ENCODE peak calls at places on chromosomes 1 and 21, in ten cellular contexts. N, W, B, G, K, Q, J, Z, S and R are unnamed samples.

GRCh38 chr1:202276920-202277319 is 64.8 kb downstream of the UBE2T start:
- DNase-seq in N (no peak), W (no peak), B (no peak), G (no peak), K (no peak), Q (peak; percentile 17), J (no peak), Z (no peak), S (no peak), R (no peak)

GRCh38 chr1:178278135-178278534 is 184.2 kb downstream of the RASAL2 start:
- DNase-seq in N (peak; percentile 29), W (no peak), B (no peak), G (no peak), K (no peak), Q (no peak), J (no peak), Z (no peak), S (peak; percentile 88), R (no peak)

GRCh38 chr1:189658381-189658780 is 819.3 kb downstream of the BRINP3 start:
- DNase-seq in N (no peak), W (no peak), B (no peak), G (no peak), K (no peak), Q (no peak), J (no peak), Z (no peak), S (no peak), R (no peak)

GRCh38 chr1:211424018-211424417 is 67.9 kb downstream of the RD3 start:
- DNase-seq in N (no peak), W (no peak), B (no peak), G (no peak), K (no peak), Q (no peak), J (no peak), Z (no peak), S (no peak), R (no peak)

GRCh38 chr21:18810136-18810535 is 406.6 kb upstream of the TMPRSS15 start:
- DNase-seq in N (no peak), W (no peak), B (no peak), G (no peak), K (no peak), Q (no peak), J (no peak), Z (no peak), S (no peak), R (no peak)

GRCh38 chr1:228721407-228721806 is 13.9 kb upstream of the RHOU start:
- DNase-seq in N (no peak), W (no peak), B (no peak), G (no peak), K (no peak), Q (no peak), J (no peak), Z (no peak), S (no peak), R (no peak)

GRCh38 chr1:194338241-194338948 is 1152.0 kb upstream of the B3GALT2 start:
- DNase-seq in N (peak; percentile 40), W (no peak), B (no peak), G (no peak), K (no peak), Q (no peak), J (no peak), Z (no peak), S (no peak), R (no peak)

GRCh38 chr1:29382851-29383588 is 146.7 kb downstream of the PTPRU start:
- DNase-seq in N (no peak), W (no peak), B (no peak), G (no peak), K (no peak), Q (no peak), J (no peak), Z (no peak), S (no peak), R (no peak)

GRCh38 chr21:34524671-34525601 is 12.9 kb upstream of the KCNE1 start:
- DNase-seq in N (peak; percentile 85), W (no peak), B (no peak), G (no peak), K (no peak), Q (no peak), J (no peak), Z (no peak), S (no peak), R (no peak)

GRCh38 chr1:203465943-203466342 is 9.7 kb upstream of the PRELP start:
- DNase-seq in N (no peak), W (peak; percentile 74), B (peak; percentile 16), G (no peak), K (peak; percentile 82), Q (peak; percentile 59), J (peak; percentile 23), Z (no peak), S (no peak), R (no peak)

GRCh38 chr1:93678966-93679480 is 2.6 kb downstream of the BCAR3 start:
- DNase-seq in N (no peak), W (no peak), B (no peak), G (no peak), K (no peak), Q (no peak), J (no peak), Z (no peak), S (no peak), R (no peak)

GRCh38 chr1:29120955-29121485 is 2.7 kb downstream of the TMEM200B start:
- DNase-seq in N (peak; percentile 38), W (peak; percentile 66), B (peak; percentile 64), G (peak; percentile 80), K (peak; percentile 67), Q (peak; percentile 71), J (no peak), Z (peak; percentile 88), S (peak; percentile 59), R (peak; percentile 70)

GRCh38 chr1:25196830-25197229 is 35.5 kb downstream of the SYF2 start:
- DNase-seq in N (no peak), W (no peak), B (no peak), G (no peak), K (no peak), Q (no peak), J (no peak), Z (no peak), S (no peak), R (no peak)
- TF ChIP-seq CTCF in N (no peak), W (no peak), B (no peak), G (no peak), K (no peak), Q (no peak), J (no peak), Z (no peak), S (no peak), R (no peak)

GRCh38 chr1:169020684-169021083 is 85.8 kb upstream of the ATP1B1 start:
- DNase-seq in N (no peak), W (no peak), B (no peak), G (no peak), K (no peak), Q (no peak), J (no peak), Z (no peak), S (no peak), R (no peak)
- TF ChIP-seq CTCF in N (no peak), W (no peak), B (no peak), G (no peak), K (no peak), Q (no peak), J (no peak), Z (no peak), S (no peak), R (no peak)

DNA sequence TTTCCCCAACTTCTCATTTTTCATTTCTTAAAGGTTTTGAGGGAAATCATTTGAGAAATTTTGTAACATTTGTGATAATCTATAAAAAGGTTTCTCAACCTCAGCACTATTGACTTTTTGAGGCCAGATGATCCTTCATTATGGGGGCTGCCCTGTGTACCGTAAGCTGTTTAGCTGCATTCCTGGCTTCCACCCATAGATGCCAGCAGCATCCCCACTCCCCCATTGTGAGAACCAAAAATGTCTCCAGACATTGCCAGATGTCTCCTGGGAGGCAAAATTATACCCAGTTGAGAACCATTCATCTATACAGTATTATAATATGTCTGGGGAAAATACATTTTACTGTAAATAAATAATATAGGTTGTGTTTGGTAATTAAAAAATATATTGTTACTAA is 146.0 kb downstream of the PBX1 start:
- DNase-seq in N (no peak), W (no peak), B (no peak), G (no peak), K (no peak), Q (no peak), J (no peak), Z (no peak), S (no peak), R (no peak)
- TF ChIP-seq CTCF in N (peak; percentile 21), W (no peak), B (peak; percentile 38), G (no peak), K (no peak), Q (no peak), J (peak; percentile 50), Z (no peak), S (no peak), R (no peak)

GRCh38 chr1:187413770-187414169 is 585.0 kb downstream of the PLA2G4A start:
- DNase-seq in N (peak; percentile 15), W (no peak), B (no peak), G (no peak), K (no peak), Q (no peak), J (no peak), Z (no peak), S (no peak), R (no peak)
- TF ChIP-seq CTCF in N (peak; percentile 21), W (no peak), B (peak; percentile 59), G (no peak), K (no peak), Q (no peak), J (peak; percentile 45), Z (no peak), S (no peak), R (no peak)